ENCODE peak calls at places on chromosome 19, in six cellular contexts. One of them, this sample, is unnamed.

GRCh38 chr19:9159891-9160290 is 18.9 kb upstream of the OR7D2 start:
- DNase-seq in GM03348: no peak
- DNase-seq in activated T-helper 2 cell treated with anti-CD3 and anti-CD28 coated beads, Interferon-gamma antibody, Interleukin-2, Interleukin-4, amounts not matched to agents 10 μg/mL and 5 μg/mL and 100 μg/mL, durations not matched to agents 14 hours and 24 hours and 36 hours: no peak
- DNase-seq in SW 1271: no peak
- DNase-seq in choroid plexus epithelial cell: no peak
- DNase-seq in activated naive CD4-positive, alpha-beta T cell treated with anti-CD3 and anti-CD28 coated beads, Interleukin-2, amount 50 U/mL, for 72 hours: no peak
- DNase-seq in this sample: no peak

GRCh38 chr19:50328257-50329145 is 676 bp downstream of the KCNC3 start:
- DNase-seq in GM03348: no peak
- DNase-seq in activated T-helper 2 cell treated with anti-CD3 and anti-CD28 coated beads, Interferon-gamma antibody, Interleukin-2, Interleukin-4, amounts not matched to agents 10 μg/mL and 5 μg/mL and 100 μg/mL, durations not matched to agents 14 hours and 24 hours and 36 hours: no peak
- DNase-seq in SW 1271: no peak
- DNase-seq in choroid plexus epithelial cell: no peak
- DNase-seq in activated naive CD4-positive, alpha-beta T cell treated with anti-CD3 and anti-CD28 coated beads, Interleukin-2, amount 50 U/mL, for 72 hours: no peak
- DNase-seq in this sample: no peak

GRCh38 chr19:50007947-50008346 is 17.2 kb downstream of the VRK3 start:
- DNase-seq in GM03348: no peak
- DNase-seq in activated T-helper 2 cell treated with anti-CD3 and anti-CD28 coated beads, Interferon-gamma antibody, Interleukin-2, Interleukin-4, amounts not matched to agents 10 μg/mL and 5 μg/mL and 100 μg/mL, durations not matched to agents 14 hours and 24 hours and 36 hours: no peak
- DNase-seq in SW 1271: no peak
- DNase-seq in choroid plexus epithelial cell: no peak
- DNase-seq in activated naive CD4-positive, alpha-beta T cell treated with anti-CD3 and anti-CD28 coated beads, Interleukin-2, amount 50 U/mL, for 72 hours: no peak
- DNase-seq in this sample: no peak

GRCh38 chr19:55452381-55453325 is 8.8 kb downstream of the ISOC2 start:
- DNase-seq in GM03348: peak
- DNase-seq in activated T-helper 2 cell treated with anti-CD3 and anti-CD28 coated beads, Interferon-gamma antibody, Interleukin-2, Interleukin-4, amounts not matched to agents 10 μg/mL and 5 μg/mL and 100 μg/mL, durations not matched to agents 14 hours and 24 hours and 36 hours: peak
- DNase-seq in SW 1271: peak
- DNase-seq in choroid plexus epithelial cell: peak
- DNase-seq in activated naive CD4-positive, alpha-beta T cell treated with anti-CD3 and anti-CD28 coated beads, Interleukin-2, amount 50 U/mL, for 72 hours: no peak
- DNase-seq in this sample: no peak

GRCh38 chr19:30941591-30941990 is 407.6 kb downstream of the TSHZ3 start:
- DNase-seq in GM03348: no peak
- DNase-seq in activated T-helper 2 cell treated with anti-CD3 and anti-CD28 coated beads, Interferon-gamma antibody, Interleukin-2, Interleukin-4, amounts not matched to agents 10 μg/mL and 5 μg/mL and 100 μg/mL, durations not matched to agents 14 hours and 24 hours and 36 hours: no peak
- DNase-seq in SW 1271: no peak
- DNase-seq in choroid plexus epithelial cell: no peak
- DNase-seq in activated naive CD4-positive, alpha-beta T cell treated with anti-CD3 and anti-CD28 coated beads, Interleukin-2, amount 50 U/mL, for 72 hours: no peak
- DNase-seq in this sample: no peak

GRCh38 chr19:18589380-18590272 is 1.0 kb downstream of the REX1BD start:
- DNase-seq in GM03348: peak
- DNase-seq in activated T-helper 2 cell treated with anti-CD3 and anti-CD28 coated beads, Interferon-gamma antibody, Interleukin-2, Interleukin-4, amounts not matched to agents 10 μg/mL and 5 μg/mL and 100 μg/mL, durations not matched to agents 14 hours and 24 hours and 36 hours: peak
- DNase-seq in SW 1271: peak
- DNase-seq in choroid plexus epithelial cell: peak
- DNase-seq in activated naive CD4-positive, alpha-beta T cell treated with anti-CD3 and anti-CD28 coated beads, Interleukin-2, amount 50 U/mL, for 72 hours: peak
- DNase-seq in this sample: peak

GRCh38 chr19:55160128-55160985 is 2.8 kb upstream of the TNNI3 start:
- DNase-seq in GM03348: peak
- DNase-seq in activated T-helper 2 cell treated with anti-CD3 and anti-CD28 coated beads, Interferon-gamma antibody, Interleukin-2, Interleukin-4, amounts not matched to agents 10 μg/mL and 5 μg/mL and 100 μg/mL, durations not matched to agents 14 hours and 24 hours and 36 hours: peak
- DNase-seq in SW 1271: peak
- DNase-seq in choroid plexus epithelial cell: peak
- DNase-seq in activated naive CD4-positive, alpha-beta T cell treated with anti-CD3 and anti-CD28 coated beads, Interleukin-2, amount 50 U/mL, for 72 hours: peak
- DNase-seq in this sample: peak

GRCh38 chr19:51365211-51366049 is 758 bp downstream of the ETFB start:
- DNase-seq in GM03348: peak
- DNase-seq in activated T-helper 2 cell treated with anti-CD3 and anti-CD28 coated beads, Interferon-gamma antibody, Interleukin-2, Interleukin-4, amounts not matched to agents 10 μg/mL and 5 μg/mL and 100 μg/mL, durations not matched to agents 14 hours and 24 hours and 36 hours: no peak
- DNase-seq in SW 1271: no peak
- DNase-seq in choroid plexus epithelial cell: peak
- DNase-seq in activated naive CD4-positive, alpha-beta T cell treated with anti-CD3 and anti-CD28 coated beads, Interleukin-2, amount 50 U/mL, for 72 hours: no peak
- DNase-seq in this sample: no peak

GRCh38 chr19:54100560-54100959 is at the start of gene OSCAR:
- DNase-seq in GM03348: no peak
- DNase-seq in activated T-helper 2 cell treated with anti-CD3 and anti-CD28 coated beads, Interferon-gamma antibody, Interleukin-2, Interleukin-4, amounts not matched to agents 10 μg/mL and 5 μg/mL and 100 μg/mL, durations not matched to agents 14 hours and 24 hours and 36 hours: no peak
- DNase-seq in SW 1271: no peak
- DNase-seq in choroid plexus epithelial cell: no peak
- DNase-seq in activated naive CD4-positive, alpha-beta T cell treated with anti-CD3 and anti-CD28 coated beads, Interleukin-2, amount 50 U/mL, for 72 hours: no peak
- DNase-seq in this sample: no peak